ENCODE peak calls at places on chromosomes 1 and 21, in nine cellular contexts. B, Q, Z, A, O, K, E, I and U are unnamed samples. For H3K4me1 and H3K36me3, the result is how much of the 10 kb centered on the place peaks cover.

GRCh38 chr21:44405948-44406872 is 49.1 kb upstream of the LRRC3 start:
- DNase-seq in B (no peak), Q (no peak), Z (no peak), A (no peak), O (peak), K (no peak), E (no peak), I (no peak), U (no peak)

GRCh38 chr1:232767381-232768074 is 37.7 kb upstream of the MAP10 start:
- DNase-seq in B (peak), Q (peak), Z (peak), A (no peak), O (peak), K (no peak), E (no peak), I (no peak), U (no peak)

GRCh38 chr1:156414440-156415064 is 45.5 kb downstream of the RHBG start:
- DNase-seq in B (no peak), Q (no peak), Z (peak), A (no peak), O (no peak), K (no peak), E (peak), I (no peak), U (no peak)

GRCh38 chr1:180085331-180085730 is 69.3 kb upstream of the QSOX1 start:
- DNase-seq in B (no peak), Q (no peak), Z (no peak), A (no peak), O (no peak), K (no peak), E (no peak), I (no peak), U (no peak)

GRCh38 chr1:157803851-157804250 is 16.1 kb downstream of the FCRL1 start:
- DNase-seq in B (peak), Q (peak), Z (no peak), A (no peak), O (no peak), K (peak), E (no peak), I (no peak), U (no peak)

GRCh38 chr1:40382601-40383000 is 9.1 kb downstream of the SMAP2 start:
- DNase-seq in B (no peak), Q (no peak), Z (no peak), A (peak), O (no peak), K (no peak), E (no peak), I (no peak), U (no peak)

GRCh38 chr1:180842052-180842451 is 70.6 kb upstream of the KIAA1614 start:
- DNase-seq in B (no peak), Q (no peak), Z (no peak), A (no peak), O (no peak), K (no peak), E (no peak), I (no peak), U (no peak)

GRCh38 chr1:235073968-235074334 is 54.7 kb downstream of the TOMM20 start:
- DNase-seq in B (peak), Q (peak), Z (no peak), A (no peak), O (no peak), K (no peak), E (no peak), I (no peak), U (no peak)

GRCh38 chr1:153916297-153916696 is 6.5 kb downstream of the GATAD2B start:
- DNase-seq in B (no peak), Q (no peak), Z (no peak), A (no peak), O (no peak), K (no peak), E (no peak), I (no peak), U (no peak)

GRCh38 chr21:41250519-41250918 is 66.1 kb upstream of the FAM3B start:
- DNase-seq in B (no peak), Q (no peak), Z (no peak), A (no peak), O (no peak), K (no peak), E (no peak), I (no peak), U (no peak)

GRCh38 chr21:42621828-42622199 is 31.6 kb upstream of the PDE9A start:
- DNase-seq in B (no peak), Q (no peak), Z (no peak), A (no peak), O (no peak), K (no peak), E (no peak), I (no peak), U (no peak)

GRCh38 chr1:39576016-39576657 is 453 bp downstream of the PABPC4 start:
- DNase-seq in B (peak), Q (peak), Z (peak), A (peak), O (no peak), K (peak), E (peak), I (peak), U (no peak)

GRCh38 chr1:23838401-23838866 is 13.2 kb upstream of the HMGCL start:
- DNase-seq in B (peak), Q (peak), Z (peak), A (peak), O (peak), K (peak), E (peak), I (peak), U (peak)

GRCh38 chr1:162207862-162208261 is 138.4 kb downstream of the NOS1AP start:
- DNase-seq in B (no peak), Q (no peak), Z (no peak), A (no peak), O (no peak), K (no peak), E (no peak), I (no peak), U (no peak)

GRCh38 chr1:79842811-79843210 is 836.3 kb upstream of the ADGRL4 start:
- DNase-seq in B (no peak), Q (no peak), Z (no peak), A (no peak), O (no peak), K (no peak), E (no peak), I (no peak), U (no peak)

GRCh38 chr1:5907966-5908365 is 84.3 kb downstream of the NPHP4 start:
- DNase-seq in B (no peak), Q (no peak), Z (no peak), A (no peak), O (no peak), K (no peak), E (peak), I (no peak), U (no peak)

GRCh38 chr1:183901748-183902341 is 96.9 kb downstream of the RGL1 start:
- DNase-seq in B (no peak), Q (no peak), Z (no peak), A (no peak), O (no peak), K (no peak), E (no peak), I (no peak), U (no peak)

GRCh38 chr1:76023669-76024407 is 50.7 kb upstream of the ST6GALNAC3 start:
- DNase-seq in B (no peak), Q (no peak), Z (no peak), A (peak), O (no peak), K (no peak), E (no peak), I (no peak), U (no peak)

GRCh38 chr1:235972316-235973090 is 92.4 kb downstream of the NID1 start:
- DNase-seq in B (no peak), Q (no peak), Z (no peak), A (no peak), O (no peak), K (peak), E (no peak), I (no peak), U (no peak)

GRCh38 chr1:224498574-224499170 is 64.1 kb upstream of the WDR26 start:
- DNase-seq in B (no peak), Q (peak), Z (no peak), A (no peak), O (no peak), K (no peak), E (peak), I (no peak), U (no peak)

GRCh38 chr1:84758968-84759491 is 68.8 kb upstream of the SSX2IP start:
- DNase-seq in B (no peak), Q (peak), Z (no peak), A (no peak), O (no peak), K (no peak), E (no peak), I (no peak), U (peak)

GRCh38 chr1:107795994-107796393 is 169.0 kb downstream of the VAV3 start:
- DNase-seq in B (no peak), Q (no peak), Z (no peak), A (no peak), O (no peak), K (peak), E (no peak), I (no peak), U (no peak)

GRCh38 chr1:112533029-112533428 is 24.3 kb downstream of the WNT2B start:
- DNase-seq in B (no peak), Q (no peak), Z (no peak), A (no peak), O (no peak), K (no peak), E (no peak), I (no peak), U (no peak)

GRCh38 chr1:242877743-242878142 is 353.2 kb upstream of the PLD5 start:
- DNase-seq in B (no peak), Q (no peak), Z (no peak), A (no peak), O (no peak), K (no peak), E (no peak), I (no peak), U (no peak)

GRCh38 chr1:15884477-15884876 is 37.0 kb downstream of the SPEN start:
- DNase-seq in B (no peak), Q (no peak), Z (no peak), A (no peak), O (no peak), K (no peak), E (no peak), I (no peak), U (no peak)

GRCh38 chr1:151908228-151908691 is 1.1 kb downstream of the THEM4 start:
- DNase-seq in B (no peak), Q (no peak), Z (no peak), A (no peak), O (no peak), K (peak), E (peak), I (no peak), U (no peak)

GRCh38 chr1:211213702-211214101 is 45.5 kb upstream of the RCOR3 start:
- DNase-seq in B (no peak), Q (no peak), Z (no peak), A (no peak), O (no peak), K (no peak), E (no peak), I (no peak), U (no peak)

GRCh38 chr1:177858222-177858894 is 111.5 kb downstream of the SEC16B start:
- DNase-seq in B (no peak), Q (no peak), Z (no peak), A (no peak), O (no peak), K (no peak), E (no peak), I (no peak), U (peak)

DNA sequence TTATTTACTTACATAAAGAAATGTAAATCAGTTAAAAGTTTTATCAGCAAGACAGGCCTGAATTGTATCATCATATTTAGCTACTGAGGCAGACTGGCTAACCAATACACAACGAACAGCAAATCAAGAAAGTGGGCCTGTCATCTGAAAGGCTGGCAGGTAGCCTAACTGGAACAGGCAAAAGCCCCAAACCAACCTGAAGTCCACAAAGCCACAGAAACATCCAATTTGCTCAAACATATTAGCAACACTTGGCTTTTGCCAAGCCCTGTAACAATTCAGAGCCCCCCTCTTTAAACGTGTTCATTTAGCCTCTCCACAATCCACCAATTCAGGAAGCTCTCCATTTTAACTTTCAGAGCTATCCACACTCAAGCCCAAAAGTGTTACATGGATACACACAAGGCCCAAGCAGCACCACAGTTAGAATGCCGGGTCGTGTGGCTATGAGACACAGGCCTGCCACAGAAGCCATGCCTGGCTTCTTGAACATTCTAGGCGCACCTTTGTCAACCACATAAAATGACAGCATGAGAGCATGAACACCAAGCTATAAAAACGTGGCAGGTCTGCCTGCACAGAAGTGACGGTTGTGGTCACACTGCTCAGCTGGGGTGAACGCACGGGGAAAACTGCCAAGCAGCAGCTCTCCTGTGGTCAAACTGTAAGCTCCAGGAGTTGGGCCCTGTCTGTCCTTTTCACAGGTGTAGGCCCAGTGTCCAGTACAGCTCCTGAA is 49.3 kb downstream of the CD34 start:
- DNase-seq in B (peak), Q (no peak), Z (no peak), A (no peak), O (peak), K (no peak), E (peak), I (peak), U (no peak)
- H3K4me1 ChIP-seq in B (half or more), Q (under half), Z (half or more), A (half or more), O (half or more), K (under half), E (under half), I (half or more), U (half or more)

DNA sequence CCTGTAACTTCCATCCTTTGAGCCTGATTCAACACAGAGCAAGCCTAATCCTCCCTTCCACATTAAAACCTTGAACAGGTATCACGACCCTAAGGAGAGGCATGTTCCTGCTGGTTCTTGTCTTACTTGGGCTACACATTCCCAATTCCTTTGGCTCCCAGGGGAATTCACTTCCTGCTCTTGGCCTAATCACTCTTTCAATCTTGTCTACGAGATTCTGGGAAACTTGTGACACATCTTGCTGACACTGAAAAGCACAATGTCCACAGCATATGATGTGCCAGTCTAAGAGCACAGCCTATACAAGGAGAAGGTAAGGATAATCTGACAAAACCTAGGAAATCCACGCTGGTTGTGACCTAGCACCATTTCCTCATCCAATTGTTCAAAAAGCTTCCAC is 163.9 kb downstream of the GABPA start:
- DNase-seq in B (no peak), Q (no peak), Z (no peak), A (no peak), O (no peak), K (no peak), E (no peak), I (no peak), U (no peak)
- H3K36me3 ChIP-seq in B (under half), Q (under half), Z (under half), A (under half), O (under half), K (under half), E (half or more), I (under half), U (under half)

GRCh38 chr1:116713474-116713873 is 40.8 kb upstream of the CD2 start:
- DNase-seq in B (no peak), Q (no peak), Z (no peak), A (no peak), O (no peak), K (no peak), E (no peak), I (no peak), U (no peak)

GRCh38 chr1:116710326-116711060 is 43.0 kb upstream of the IGSF3 start:
- DNase-seq in B (no peak), Q (no peak), Z (no peak), A (no peak), O (no peak), K (no peak), E (peak), I (no peak), U (no peak)

GRCh38 chr1:116709666-116710167 is 42.2 kb upstream of the IGSF3 start:
- DNase-seq in B (no peak), Q (no peak), Z (no peak), A (no peak), O (no peak), K (no peak), E (peak), I (no peak), U (no peak)

GRCh38 chr1:116712510-116712909 is 41.7 kb upstream of the CD2 start:
- DNase-seq in B (no peak), Q (no peak), Z (no peak), A (no peak), O (no peak), K (no peak), E (peak), I (no peak), U (no peak)

DNA sequence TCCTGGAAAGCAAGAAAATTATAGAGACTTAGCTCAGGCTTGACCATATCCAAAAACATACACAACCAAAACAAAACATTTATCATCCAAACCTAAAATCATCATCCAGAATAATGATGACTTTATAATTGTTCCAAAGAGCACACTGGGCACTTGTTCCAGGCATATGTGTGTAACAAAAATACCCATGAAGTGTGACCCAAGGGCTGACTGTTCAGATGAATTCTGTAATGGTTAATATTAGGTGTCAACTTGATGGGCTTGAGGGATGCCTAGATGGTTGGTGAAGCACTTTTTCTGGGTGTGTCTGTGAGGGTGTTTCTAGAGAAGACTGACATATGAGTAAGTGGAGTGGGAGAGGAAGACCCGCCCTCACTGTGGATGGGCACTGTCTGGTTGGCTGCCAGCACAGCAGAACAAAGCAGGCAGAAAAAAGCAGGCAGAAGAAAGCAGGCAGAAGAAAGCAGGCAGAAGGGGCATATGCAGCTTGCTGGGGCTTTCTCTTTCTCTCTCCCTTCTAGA is 43.1 kb upstream of the CD2 start:
- DNase-seq in B (no peak), Q (no peak), Z (no peak), A (no peak), O (no peak), K (peak), E (peak), I (no peak), U (no peak)
- H3K4me1 ChIP-seq in B (under half), Q (under half), Z (under half), A (under half), O (under half), K (under half), E (under half), I (under half), U (under half)

GRCh38 chr1:3886106-3886670 is 13.9 kb downstream of the C1orf174 start:
- DNase-seq in B (no peak), Q (peak), Z (peak), A (no peak), O (no peak), K (no peak), E (no peak), I (no peak), U (no peak)
- H3K36me3 ChIP-seq in B (under half), Q (under half), Z (under half), A (under half), O (under half), K (half or more), E (under half), I (under half), U (half or more)

GRCh38 chr1:28173151-28173979 is 3.1 kb downstream of the PTAFR start:
- DNase-seq in B (no peak), Q (no peak), Z (peak), A (no peak), O (no peak), K (peak), E (peak), I (no peak), U (no peak)

GRCh38 chr1:28178690-28179485 is 2.4 kb upstream of the PTAFR start:
- DNase-seq in B (no peak), Q (peak), Z (peak), A (no peak), O (no peak), K (no peak), E (no peak), I (no peak), U (no peak)

GRCh38 chr1:28180310-28181305 is 4.1 kb upstream of the PTAFR start:
- DNase-seq in B (no peak), Q (no peak), Z (peak), A (no peak), O (no peak), K (no peak), E (no peak), I (no peak), U (no peak)

GRCh38 chr1:28173980-28174297 is 2.6 kb downstream of the PTAFR start:
- DNase-seq in B (no peak), Q (no peak), Z (no peak), A (no peak), O (no peak), K (no peak), E (no peak), I (no peak), U (no peak)

DNA sequence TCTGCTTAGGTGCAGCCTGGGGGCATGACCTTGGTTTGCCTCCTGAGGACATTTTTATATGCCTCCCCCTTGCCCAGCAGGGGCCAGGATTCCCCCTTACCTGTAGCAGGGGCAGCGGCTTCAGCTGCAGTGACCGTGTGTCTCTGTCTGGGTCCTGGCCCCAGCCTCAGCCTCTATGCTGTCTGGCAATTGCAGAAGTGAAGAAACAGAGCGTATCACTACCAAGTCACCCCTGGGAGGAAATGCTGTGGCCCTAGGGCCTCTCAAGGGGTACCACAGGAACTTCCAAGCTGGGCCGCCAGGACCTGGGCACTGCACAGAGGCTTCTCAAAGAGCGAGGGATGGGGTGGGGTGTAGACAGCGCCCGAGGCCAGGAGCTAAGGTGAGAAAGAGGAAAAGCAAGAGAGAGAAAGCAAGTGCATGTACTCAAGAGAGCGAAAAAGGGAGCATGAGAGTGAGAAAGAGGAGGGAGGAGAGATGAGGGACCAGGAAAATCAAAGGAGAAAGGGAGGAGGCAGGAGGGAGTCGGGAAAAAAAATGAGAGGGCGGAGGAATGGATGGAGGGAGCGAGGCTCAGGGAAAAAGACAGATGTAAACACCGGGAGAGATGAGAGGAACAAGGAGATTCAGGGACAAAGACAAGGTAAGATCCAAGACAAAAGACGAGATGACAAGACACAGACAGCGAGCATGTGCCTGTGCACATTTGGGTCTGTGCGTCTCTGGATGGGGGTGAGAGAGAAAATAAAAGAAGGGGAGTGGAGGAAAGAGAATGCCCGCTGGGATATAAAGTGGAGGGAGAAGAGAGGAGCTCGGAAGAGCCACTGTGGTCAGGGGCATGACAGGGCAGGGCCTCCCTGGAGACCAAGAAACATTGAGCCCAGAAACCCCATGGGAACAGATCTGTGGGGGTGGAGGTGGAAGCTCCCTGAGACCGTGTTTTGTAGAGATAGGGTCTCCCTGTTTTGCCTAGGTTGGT is at the start of gene PTAFR:
- DNase-seq in B (peak), Q (peak), Z (peak), A (no peak), O (no peak), K (peak), E (no peak), I (no peak), U (no peak)
- H3K4me1 ChIP-seq in B (under half), Q (under half), Z (under half), A (under half), O (under half), K (half or more), E (under half), I (under half), U (under half)

GRCh38 chr1:52435211-52435610 is 30.8 kb downstream of the PRPF38A start:
- DNase-seq in B (no peak), Q (no peak), Z (no peak), A (no peak), O (no peak), K (no peak), E (no peak), I (no peak), U (no peak)
- H3K36me3 ChIP-seq in B (under half), Q (under half), Z (under half), A (under half), O (half or more), K (under half), E (half or more), I (under half), U (half or more)